ENCODE peak calls at places on chromosomes 13 and 19, in ten cellular contexts. D is tibial nerve, N is cardiac fibroblast, M is left lung, E is pancreas, G is DND-41, V is choroid plexus epithelial cell, S is AG10803, I is astrocyte, J is breast epithelium. H is an unnamed sample.

GRCh38 chr19:56736571-56736970 is 65.0 kb upstream of the ZNF835 start:
- DNase-seq in S (no peak), G (no peak), D (no peak), M (no peak), V (no peak), N (no peak), J (no peak), I (no peak), E (no peak), H (no peak)

GRCh38 chr13:80132741-80133601 is 208.0 kb downstream of the SPRY2 start:
- DNase-seq in I (peak), G (no peak), M (peak), V (peak), N (peak), S (peak), J (no peak), D (peak), E (peak), H (peak)

GRCh38 chr19:42113641-42114348 is 18.5 kb downstream of the POU2F2 start:
- DNase-seq in V (peak), I (peak), G (peak), J (no peak), M (no peak), E (peak), S (peak), N (peak), D (no peak), H (peak)

GRCh38 chr13:84192125-84192524 is 309.9 kb upstream of the SLITRK1 start:
- DNase-seq in M (no peak), I (peak), S (peak), J (no peak), D (no peak), E (no peak), N (peak), G (no peak), V (peak), H (peak)

GRCh38 chr19:47232422-47233211 is 1.6 kb upstream of the BBC3 start:
- DNase-seq in M (no peak), S (peak), N (peak), D (no peak), E (peak), J (no peak), V (peak), G (no peak), I (peak), H (peak)

GRCh38 chr13:50616101-50616500 is 227.4 kb downstream of the DLEU7 start:
- DNase-seq in J (no peak), G (no peak), I (peak), V (peak), M (no peak), N (peak), E (no peak), D (no peak), S (peak), H (peak)

GRCh38 chr13:65913173-65913572 is 1317.0 kb downstream of the PCDH9 start:
- DNase-seq in J (no peak), E (no peak), N (peak), V (peak), I (peak), G (no peak), D (no peak), M (no peak), S (peak), H (peak)

GRCh38 chr13:62280590-62280989 is 864.9 kb upstream of the PCDH20 start:
- DNase-seq in M (no peak), G (no peak), D (no peak), J (no peak), S (no peak), V (no peak), I (no peak), N (no peak), E (no peak), H (no peak)

GRCh38 chr13:111474136-111475002 is 153.9 kb downstream of the TEX29 start:
- DNase-seq in E (no peak), S (peak), D (no peak), I (peak), M (no peak), G (no peak), J (no peak), N (peak), V (peak), H (peak)

GRCh38 chr13:66159526-66159925 is 1070.6 kb downstream of the PCDH9 start:
- DNase-seq in G (no peak), S (no peak), E (no peak), I (no peak), N (no peak), D (no peak), J (no peak), V (no peak), M (no peak), H (no peak)

GRCh38 chr13:20473139-20473538 is 52.5 kb downstream of the CRYL1 start:
- DNase-seq in J (no peak), D (no peak), I (no peak), G (no peak), V (no peak), M (no peak), S (no peak), E (no peak), N (peak), H (no peak)

DNA sequence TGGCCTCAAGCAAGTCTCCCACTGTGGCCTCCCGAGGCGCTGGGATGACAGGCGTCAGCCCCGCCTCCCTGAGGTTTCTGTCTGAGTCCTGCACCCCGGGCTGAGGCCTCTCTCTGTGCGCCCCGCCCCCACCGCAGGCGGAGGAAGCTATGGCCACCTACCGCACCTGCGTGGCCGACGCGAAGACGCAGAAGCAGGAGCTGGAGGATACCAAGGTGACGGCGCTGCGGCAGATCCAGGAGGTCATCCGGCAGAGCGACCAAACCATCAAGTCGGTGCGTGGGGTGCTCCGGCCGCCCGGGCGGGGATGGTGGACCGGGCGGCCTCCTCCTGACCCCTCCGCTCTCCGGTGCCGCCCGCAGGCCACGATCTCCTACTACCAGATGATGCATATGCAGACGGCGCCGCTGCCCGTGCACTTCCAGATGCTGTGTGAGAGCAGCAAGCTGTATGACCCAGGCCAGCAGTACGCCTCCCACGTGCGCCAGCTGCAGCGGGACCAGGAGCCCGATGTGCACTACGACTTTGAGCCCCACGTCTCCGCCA is 12.7 kb downstream of the ARHGAP45 start:
- DNase-seq in I (no peak), E (no peak), N (no peak), M (no peak), S (no peak), D (no peak), J (no peak), V (no peak), G (no peak), H (no peak)
- TF ChIP-seq CTCF in I (no peak), E (no peak), N (no peak), M (no peak), S (no peak), D (no peak), J (no peak), V (no peak), G (no peak), H (no peak)

DNA sequence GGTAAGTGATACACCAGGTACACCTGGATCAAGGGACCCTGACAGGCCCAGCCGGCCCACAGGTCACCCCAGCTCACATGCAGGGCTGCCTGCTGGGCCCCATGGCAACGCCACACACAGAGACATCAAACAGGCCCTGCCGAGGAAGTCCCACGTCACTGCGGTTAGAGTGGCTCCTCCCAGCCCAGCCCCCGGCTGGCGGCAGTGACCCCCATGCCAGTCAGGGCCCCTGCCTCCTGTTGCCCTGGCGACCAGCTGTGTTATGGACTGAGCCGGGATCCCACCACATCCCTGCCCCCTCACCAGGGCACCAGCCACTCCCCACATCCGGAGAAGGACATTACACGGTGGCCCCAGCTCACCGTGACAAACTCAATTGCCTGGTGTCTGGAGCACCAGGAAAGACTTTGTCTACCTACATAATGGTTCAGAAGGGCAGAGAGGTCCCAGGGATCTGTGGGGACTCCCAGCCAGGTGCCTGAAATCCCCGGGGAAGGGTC is 30.4 kb upstream of the NANOS3 start:
- DNase-seq in E (peak), M (peak), N (peak), J (peak), V (peak), I (peak), D (peak), G (peak), S (peak), H (peak)
- H3K4me3 ChIP-seq in E (no peak), M (peak), N (peak), J (peak), V (no peak), I (peak), D (peak), G (peak), S (peak), H (no peak)

GRCh38 chr13:36817996-36818395 is 1.0 kb upstream of the RFXAP start:
- DNase-seq in V (no peak), E (no peak), M (no peak), D (no peak), N (no peak), J (no peak), S (no peak), G (no peak), I (no peak), H (no peak)

GRCh38 chr13:36814465-36814864 is 4.6 kb upstream of the RFXAP start:
- DNase-seq in I (no peak), J (no peak), G (peak), S (no peak), V (peak), D (peak), E (no peak), N (peak), M (no peak), H (no peak)

GRCh38 chr13:36813226-36813625 is 5.8 kb upstream of the RFXAP start:
- DNase-seq in J (no peak), V (no peak), G (no peak), N (no peak), D (no peak), I (no peak), M (no peak), S (no peak), E (no peak), H (no peak)

GRCh38 chr13:36818483-36819063 is 449 bp upstream of the RFXAP start:
- DNase-seq in S (no peak), M (no peak), J (no peak), E (no peak), G (no peak), D (peak), V (no peak), I (no peak), N (no peak), H (peak)

DNA sequence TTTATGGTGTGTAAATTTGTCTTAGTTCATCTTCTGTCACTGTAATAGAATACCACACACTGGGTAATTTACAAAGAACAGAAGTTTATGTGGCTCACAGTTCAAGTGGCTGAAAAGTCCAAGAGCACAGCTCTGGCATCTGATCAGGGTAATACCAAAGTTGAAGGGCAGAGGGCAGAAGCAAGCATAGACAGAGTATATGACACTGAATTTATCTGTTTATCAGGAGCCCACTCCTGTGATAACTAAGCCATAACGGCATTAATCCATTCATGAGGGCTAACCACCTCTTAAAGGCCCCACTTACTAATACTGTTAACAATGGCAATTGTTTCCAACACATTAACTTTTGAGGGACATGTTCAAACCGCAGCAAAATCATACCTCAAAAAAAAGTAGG is 4.0 kb upstream of the RFXAP start:
- DNase-seq in I (no peak), M (no peak), D (no peak), S (no peak), G (peak), E (no peak), V (no peak), N (peak), J (no peak), H (no peak)
- TF ChIP-seq CTCF in I (no peak), M (no peak), D (no peak), S (peak), G (peak), E (no peak), V (peak), N (peak), J (no peak), H (peak)

GRCh38 chr19:2719910-2720776 is 1.0 kb downstream of the DIRAS1 start:
- DNase-seq in S (peak), N (peak), G (no peak), E (no peak), M (no peak), D (no peak), I (peak), V (peak), J (no peak), H (peak)
- H3K4me3 ChIP-seq in S (peak), N (no peak), G (no peak), E (peak), M (no peak), D (no peak), I (no peak), V (no peak), J (peak), H (peak)

GRCh38 chr13:105165449-105166125 is 1369.9 kb downstream of the EFNB2 start:
- DNase-seq in S (no peak), E (no peak), D (no peak), N (no peak), J (no peak), I (no peak), M (peak), G (peak), V (peak), H (no peak)
- TF ChIP-seq CTCF in S (no peak), E (no peak), D (no peak), N (no peak), J (no peak), I (no peak), M (no peak), G (peak), V (no peak), H (no peak)

DNA sequence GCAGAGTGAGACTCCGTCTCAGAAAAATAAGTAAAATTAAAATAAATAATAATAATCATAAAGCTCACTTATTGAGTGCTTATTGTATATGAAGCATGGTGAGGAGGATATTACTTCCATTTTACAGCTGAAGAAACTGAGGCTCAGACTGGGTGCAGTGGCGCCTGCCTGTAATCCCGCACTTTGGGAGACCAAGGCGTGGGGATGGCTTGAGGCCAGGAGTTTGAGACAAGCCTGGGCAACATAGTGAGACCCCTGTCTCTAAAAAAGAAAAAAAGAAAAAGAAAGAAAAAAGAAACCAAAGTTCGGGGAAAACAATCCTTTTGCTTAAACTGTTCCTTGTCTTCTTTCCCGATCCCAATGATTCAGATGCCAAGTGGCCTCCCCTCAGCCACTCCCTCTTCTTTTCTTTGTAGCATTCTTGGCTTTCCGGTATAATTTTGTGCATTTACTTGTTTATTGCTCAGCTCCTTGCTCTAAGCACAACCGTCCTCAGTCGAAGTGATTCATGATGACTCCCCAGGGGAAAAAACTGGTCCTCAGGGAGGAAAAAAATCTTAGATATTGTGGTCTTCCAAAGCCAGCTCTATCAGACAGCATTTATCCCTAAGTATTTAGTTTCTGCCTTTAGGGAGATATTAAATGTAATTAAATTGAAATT is 969 bp upstream of the EIF3G start:
- DNase-seq in V (peak), J (no peak), N (peak), G (no peak), E (no peak), D (no peak), I (peak), M (no peak), S (peak), H (peak)
- H3K4me3 ChIP-seq in V (no peak), J (peak), N (peak), G (no peak), E (no peak), D (no peak), I (no peak), M (no peak), S (peak), H (peak)

DNA sequence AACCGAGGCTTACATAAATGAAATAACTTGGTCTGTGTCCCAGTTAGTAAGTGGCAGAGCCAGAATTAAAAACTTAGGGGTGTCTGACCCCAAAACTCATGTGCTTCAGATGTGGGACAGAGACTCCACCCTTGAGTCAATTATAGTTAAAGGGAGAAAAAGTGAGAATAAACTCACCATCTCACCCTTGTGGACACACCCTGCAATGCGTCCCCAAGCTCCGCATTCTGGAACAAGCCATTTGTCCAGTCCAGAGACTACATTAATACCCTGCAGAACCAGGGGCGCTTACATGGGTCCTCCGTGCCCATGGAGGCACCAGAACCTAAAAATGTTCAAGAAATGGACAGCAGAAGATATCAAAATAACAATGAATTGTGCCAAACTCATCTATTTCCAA is 207.0 kb upstream of the ZNF507 start:
- DNase-seq in D (no peak), V (no peak), N (no peak), I (no peak), E (no peak), J (no peak), G (no peak), M (no peak), S (no peak), H (no peak)
- TF ChIP-seq CTCF in D (no peak), V (no peak), N (no peak), I (no peak), E (no peak), J (no peak), G (peak), M (no peak), S (no peak), H (no peak)

GRCh38 chr19:45440259-45440638 is 16.5 kb upstream of the ERCC1 start:
- DNase-seq in I (no peak), N (no peak), S (no peak), J (no peak), M (no peak), G (no peak), V (no peak), D (no peak), E (no peak), H (no peak)
- H3K4me3 ChIP-seq in I (peak), N (no peak), S (peak), J (peak), M (peak), G (peak), V (peak), D (peak), E (no peak), H (peak)